ENCODE peak calls at places on chromosomes 16 and 17, in nine cellular contexts. Z, B, J, T, Y, A, M, N and G are unnamed samples.

GRCh38 chr16:85715169-85716015 is 26.6 kb upstream of the GINS2 start:
- DNase-seq in Z (no peak), B (no peak), J (no peak), T (no peak), Y (no peak), A (peak), M (no peak), N (no peak), G (no peak)

GRCh38 chr16:85639529-85640253 is 26.6 kb downstream of the GSE1 start:
- DNase-seq in Z (no peak), B (peak), J (peak), T (no peak), Y (no peak), A (no peak), M (no peak), N (no peak), G (no peak)

GRCh38 chr16:71288570-71288889 is 672 bp downstream of the CMTR2 start:
- DNase-seq in Z (no peak), B (no peak), J (no peak), T (no peak), Y (no peak), A (no peak), M (no peak), N (peak), G (no peak)

GRCh38 chr17:77466596-77467223 is 325.9 kb downstream of the SEC14L1 start:
- DNase-seq in Z (no peak), B (no peak), J (no peak), T (no peak), Y (no peak), A (no peak), M (no peak), N (no peak), G (no peak)

GRCh38 chr16:67241008-67241900 is 6.0 kb downstream of the FHOD1 start:
- DNase-seq in Z (peak), B (peak), J (peak), T (no peak), Y (peak), A (peak), M (peak), N (no peak), G (no peak)

GRCh38 chr16:719815-720506 is 985 bp upstream of the ANTKMT start:
- DNase-seq in Z (no peak), B (no peak), J (no peak), T (no peak), Y (no peak), A (no peak), M (no peak), N (no peak), G (no peak)

GRCh38 chr16:84786605-84787302 is 33.0 kb upstream of the CRISPLD2 start:
- DNase-seq in Z (no peak), B (no peak), J (no peak), T (no peak), Y (no peak), A (no peak), M (no peak), N (no peak), G (no peak)

GRCh38 chr16:1137604-1138003 is 15.3 kb upstream of the CACNA1H start:
- DNase-seq in Z (no peak), B (no peak), J (peak), T (no peak), Y (no peak), A (no peak), M (no peak), N (no peak), G (no peak)

GRCh38 chr17:39603304-39604016 is 4.3 kb downstream of the NEUROD2 start:
- DNase-seq in Z (no peak), B (no peak), J (no peak), T (no peak), Y (no peak), A (no peak), M (no peak), N (peak), G (no peak)

GRCh38 chr16:69150146-69150865 is 17.9 kb downstream of the UTP4 start:
- DNase-seq in Z (peak), B (peak), J (peak), T (peak), Y (peak), A (peak), M (peak), N (peak), G (peak)

GRCh38 chr17:10649031-10649430 is 8.1 kb downstream of the MYH3 start:
- DNase-seq in Z (peak), B (no peak), J (no peak), T (no peak), Y (no peak), A (peak), M (no peak), N (no peak), G (no peak)

GRCh38 chr17:48294989-48295892 is 134.8 kb downstream of the SKAP1 start:
- DNase-seq in Z (peak), B (no peak), J (no peak), T (peak), Y (no peak), A (peak), M (no peak), N (peak), G (peak)

GRCh38 chr17:78289004-78289403 is 57.6 kb downstream of the TMEM235 start:
- DNase-seq in Z (no peak), B (no peak), J (no peak), T (no peak), Y (no peak), A (no peak), M (no peak), N (no peak), G (no peak)

GRCh38 chr16:87464691-87465300 is 28.0 kb downstream of the ZCCHC14 start:
- DNase-seq in Z (peak), B (peak), J (peak), T (peak), Y (peak), A (peak), M (peak), N (peak), G (peak)

GRCh38 chr17:56987283-56987834 is 9.4 kb downstream of the SCPEP1 start:
- DNase-seq in Z (no peak), B (no peak), J (peak), T (no peak), Y (no peak), A (no peak), M (no peak), N (no peak), G (no peak)

GRCh38 chr17:44543213-44543904 is 13.9 kb upstream of the FZD2 start:
- DNase-seq in Z (peak), B (no peak), J (no peak), T (no peak), Y (peak), A (peak), M (peak), N (no peak), G (no peak)

GRCh38 chr17:15398291-15398690 is 56.9 kb upstream of the TEKT3 start:
- DNase-seq in Z (peak), B (no peak), J (peak), T (no peak), Y (no peak), A (peak), M (no peak), N (no peak), G (no peak)

GRCh38 chr16:29116980-29117379 is 132.1 kb downstream of the LAT start:
- DNase-seq in Z (no peak), B (no peak), J (no peak), T (no peak), Y (no peak), A (no peak), M (no peak), N (no peak), G (no peak)

GRCh38 chr17:9982159-9982558 is 77.1 kb upstream of the RCVRN start:
- DNase-seq in Z (no peak), B (no peak), J (no peak), T (no peak), Y (no peak), A (no peak), M (no peak), N (peak), G (no peak)

GRCh38 chr17:57761887-57762286 is 16.8 kb upstream of the CCDC182 start:
- DNase-seq in Z (no peak), B (no peak), J (no peak), T (no peak), Y (no peak), A (no peak), M (no peak), N (no peak), G (no peak)

DNA sequence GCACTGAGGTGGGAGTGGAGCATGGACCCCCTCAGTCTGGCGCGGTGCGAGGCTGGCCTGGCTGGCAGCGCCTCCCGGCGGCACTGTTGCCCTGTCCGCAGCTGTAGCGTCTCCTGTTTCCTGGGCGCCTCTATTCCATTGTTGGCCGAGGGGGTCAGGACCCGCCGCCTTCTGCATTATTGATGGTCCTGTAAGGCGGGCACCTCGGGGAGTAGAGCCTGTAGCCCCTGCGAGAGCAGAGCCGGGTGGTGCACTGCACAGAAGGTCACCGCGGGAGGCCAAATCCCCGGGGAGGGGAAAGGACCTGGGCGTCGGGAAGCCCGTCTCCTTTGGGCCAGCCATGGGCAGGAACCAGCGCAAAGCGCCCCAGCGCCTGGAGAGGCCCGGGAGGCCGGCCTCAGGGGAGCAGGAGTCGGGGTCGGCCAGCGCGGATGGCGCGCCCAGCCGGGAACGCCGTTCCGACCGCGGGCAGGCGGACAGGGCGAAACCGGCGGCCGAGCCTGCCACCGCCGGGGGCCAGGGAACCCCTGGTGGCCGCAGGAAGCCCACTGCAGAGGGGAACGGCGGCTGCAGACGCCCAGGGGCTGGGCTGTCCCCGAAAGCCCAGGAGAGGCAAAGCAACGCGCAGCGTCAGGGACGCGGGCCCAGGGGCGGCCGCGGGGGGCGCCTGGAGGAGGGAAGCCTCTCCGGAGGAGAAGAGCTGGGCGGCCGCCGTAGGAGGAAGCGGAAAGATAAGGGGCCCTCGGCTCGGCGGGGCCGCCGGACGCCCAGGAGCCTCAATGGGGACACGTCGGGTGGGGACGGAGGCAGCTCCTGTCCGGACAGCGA is at the start of gene MYO15B:
- DNase-seq in Z (no peak), B (peak), J (peak), T (peak), Y (no peak), A (no peak), M (no peak), N (no peak), G (peak)
- TF ChIP-seq CTCF in Z (peak), B (peak), J (peak), T (peak), Y (peak), A (no peak), M (peak), N (peak), G (no peak)

DNA sequence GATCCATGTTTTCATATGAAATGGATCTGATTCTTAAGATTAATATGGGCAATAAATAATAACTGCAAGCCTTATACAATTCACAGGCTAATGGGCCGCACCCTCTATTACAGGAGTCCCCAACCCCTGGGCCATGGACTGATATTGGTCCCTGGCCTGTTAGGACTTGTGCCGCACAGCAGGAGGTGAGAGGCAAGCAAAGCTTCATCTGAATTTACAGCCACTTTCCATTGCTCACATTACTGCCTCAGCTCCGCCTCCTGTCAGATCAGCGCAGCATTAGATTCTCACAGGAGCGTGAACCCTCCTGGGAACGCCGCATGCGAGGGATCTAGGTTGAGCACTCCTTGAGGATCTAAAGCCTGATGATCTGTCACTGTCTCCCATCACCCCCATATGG is 26.8 kb downstream of the METTL16 start:
- DNase-seq in Z (no peak), B (no peak), J (no peak), T (no peak), Y (no peak), A (no peak), M (no peak), N (no peak), G (no peak)
- TF ChIP-seq CTCF in Z (no peak), B (no peak), J (no peak), T (no peak), Y (no peak), A (no peak), M (no peak), N (no peak), G (no peak)

GRCh38 chr16:13337482-13337881 is 436.1 kb downstream of the SHISA9 start:
- DNase-seq in Z (no peak), B (no peak), J (no peak), T (no peak), Y (no peak), A (no peak), M (no peak), N (peak), G (no peak)

GRCh38 chr16:13333336-13333735 is 431.9 kb downstream of the SHISA9 start:
- DNase-seq in Z (no peak), B (no peak), J (no peak), T (no peak), Y (no peak), A (no peak), M (no peak), N (no peak), G (no peak)

GRCh38 chr16:13335894-13336293 is 434.5 kb downstream of the SHISA9 start:
- DNase-seq in Z (no peak), B (no peak), J (no peak), T (no peak), Y (no peak), A (no peak), M (no peak), N (no peak), G (no peak)

GRCh38 chr16:13332713-13333255 is 431.4 kb downstream of the SHISA9 start:
- DNase-seq in Z (no peak), B (no peak), J (no peak), T (no peak), Y (no peak), A (no peak), M (no peak), N (no peak), G (no peak)

GRCh38 chr16:13331918-13332317 is 430.5 kb downstream of the SHISA9 start:
- DNase-seq in Z (no peak), B (no peak), J (no peak), T (no peak), Y (no peak), A (no peak), M (no peak), N (no peak), G (no peak)
- TF ChIP-seq CTCF in Z (no peak), B (no peak), J (no peak), T (no peak), Y (no peak), A (no peak), M (no peak), N (peak), G (no peak)

DNA sequence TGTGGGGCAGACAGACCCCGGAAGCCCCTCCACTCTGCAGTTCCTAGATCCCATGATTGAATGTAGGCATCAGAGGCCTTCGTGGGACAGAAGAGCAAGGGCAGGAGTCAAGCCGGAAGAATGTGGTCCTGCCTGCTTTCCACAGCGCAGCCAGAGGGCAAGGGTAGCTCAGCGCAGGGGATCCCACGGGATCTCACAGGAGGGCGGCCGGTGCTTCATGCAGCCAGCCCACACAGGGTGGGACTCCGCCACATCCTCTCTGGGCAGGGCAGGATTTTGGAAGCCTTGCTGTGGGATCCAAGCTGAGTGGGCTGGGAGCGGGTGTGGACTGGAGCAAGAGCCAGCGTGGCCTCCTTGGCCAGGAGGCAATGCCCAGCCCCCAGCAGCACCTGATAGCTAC is 13.0 kb downstream of the KATNB1 start:
- DNase-seq in Z (no peak), B (no peak), J (no peak), T (no peak), Y (no peak), A (peak), M (no peak), N (no peak), G (no peak)
- TF ChIP-seq CTCF in Z (no peak), B (no peak), J (no peak), T (no peak), Y (no peak), A (no peak), M (no peak), N (no peak), G (no peak)

GRCh38 chr17:67461876-67462275 is 84.8 kb downstream of the PITPNC1 start:
- DNase-seq in Z (no peak), B (no peak), J (no peak), T (no peak), Y (no peak), A (no peak), M (no peak), N (no peak), G (no peak)
- TF ChIP-seq CTCF in Z (no peak), B (no peak), J (no peak), T (no peak), Y (no peak), A (no peak), M (no peak), N (no peak), G (no peak)